ENCODE peak calls at places on chromosomes 3 and 15, in nine cellular contexts. A is adrenal gland, Z is Peyer's patch, Y is sigmoid colon, J is tibial nerve, B is ovary, X is gastrocnemius medialis, E is A549, N is uterus. K is an unnamed sample.

GRCh38 chr15:83207622-83208356 is at the start of gene HDGFL3:
- DNase-seq in A (peak; percentile 51), E (peak; percentile 67), Z (peak; percentile 69), N (peak; percentile 70), B (peak; percentile 80), X (peak; percentile 17), J (peak; percentile 50), Y (peak; percentile 81), K (peak; percentile 92)

GRCh38 chr3:9750556-9751411 is 1.0 kb downstream of the OGG1 start:
- DNase-seq in A (peak; percentile 35), X (no peak), Z (peak; percentile 78), J (no peak), Y (no peak), B (no peak), E (no peak), N (no peak), K (no peak)

GRCh38 chr15:71752604-71753289 is 57.6 kb upstream of the NR2E3 start:
- DNase-seq in E (peak; percentile 93), N (no peak), A (peak; percentile 89), X (no peak), J (no peak), B (no peak), Y (no peak), Z (peak; percentile 66), K (no peak)

GRCh38 chr3:70067860-70068479 is 68.4 kb downstream of the SAMMSON start:
- DNase-seq in A (no peak), X (no peak), N (no peak), E (no peak), J (no peak), Z (no peak), B (no peak), Y (no peak), K (no peak)

GRCh38 chr15:39774688-39775267 is 7.9 kb downstream of the FSIP1 start:
- DNase-seq in Y (no peak), Z (no peak), X (no peak), N (no peak), B (no peak), A (no peak), E (no peak), J (no peak), K (no peak)

GRCh38 chr3:71583569-71584215 is at the start of gene FOXP1:
- DNase-seq in N (peak; percentile 68), Z (peak; percentile 87), E (no peak), X (peak; percentile 57), B (peak; percentile 83), A (peak; percentile 85), J (peak; percentile 51), Y (peak; percentile 85), K (peak; percentile 93)

GRCh38 chr3:49111347-49111746 is 6.8 kb upstream of the QARS1 start:
- DNase-seq in Y (no peak), Z (no peak), J (no peak), N (no peak), B (no peak), X (no peak), A (no peak), E (no peak), K (no peak)

GRCh38 chr3:58989173-58989572 is 60.7 kb downstream of the CFAP20DC start:
- DNase-seq in B (no peak), Y (no peak), A (no peak), E (no peak), N (no peak), Z (no peak), J (no peak), X (no peak), K (no peak)

GRCh38 chr3:5016218-5017161 is 37.3 kb downstream of the BHLHE40 start:
- DNase-seq in X (no peak), N (no peak), B (no peak), A (peak; percentile 47), Y (no peak), J (no peak), E (peak; percentile 90), Z (peak; percentile 72), K (peak; percentile 91)

GRCh38 chr3:195774917-195775316 is 36.8 kb downstream of the MUC4 start:
- DNase-seq in J (peak; percentile 30), B (peak; percentile 66), X (no peak), A (peak; percentile 49), Y (peak; percentile 76), Z (no peak), E (peak; percentile 39), N (no peak), K (no peak)

GRCh38 chr3:195771651-195772300 is 40.0 kb downstream of the MUC4 start:
- DNase-seq in B (no peak), N (no peak), A (peak; percentile 10), Z (peak; percentile 40), J (no peak), Y (peak; percentile 60), X (no peak), E (no peak), K (no peak)

GRCh38 chr3:195770081-195770840 is 41.5 kb downstream of the MUC4 start:
- DNase-seq in X (no peak), Y (peak; percentile 49), E (no peak), J (no peak), Z (no peak), A (peak; percentile 6), B (no peak), N (no peak), K (no peak)

GRCh38 chr3:195777975-195778374 is 33.8 kb downstream of the MUC4 start:
- DNase-seq in B (no peak), J (no peak), X (no peak), E (no peak), Z (no peak), N (no peak), A (no peak), Y (peak; percentile 42), K (no peak)

DNA sequence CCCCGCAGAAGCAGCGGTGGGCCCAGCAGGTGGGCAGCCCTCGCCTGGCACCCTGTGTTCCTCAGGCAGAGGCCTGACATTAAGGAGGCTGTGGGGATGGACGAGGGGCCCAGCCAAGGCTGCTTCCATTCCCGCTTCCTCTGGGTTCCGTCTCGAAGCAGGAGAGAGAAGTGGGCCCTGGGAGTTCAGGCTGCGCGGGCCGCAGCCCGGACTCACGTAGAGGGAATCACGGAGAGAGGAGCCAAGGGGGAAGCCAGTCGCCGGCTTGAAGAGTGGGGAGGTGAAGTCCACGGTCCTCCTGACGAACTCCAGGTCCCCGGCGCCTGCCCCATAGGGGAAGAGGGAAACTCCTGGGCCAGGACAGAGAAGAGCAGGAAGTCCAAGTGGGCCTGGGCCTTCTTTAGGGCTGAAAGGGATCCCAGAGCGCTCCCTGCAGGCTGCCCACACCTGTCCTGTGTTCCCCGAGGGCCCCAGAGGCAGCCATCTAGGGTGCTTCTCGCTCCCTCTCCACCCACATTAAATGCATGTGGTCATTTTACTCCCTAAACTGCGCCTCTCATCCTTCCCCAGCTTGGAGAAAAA is 37.7 kb downstream of the MUC4 start:
- DNase-seq in E (no peak), Z (no peak), B (no peak), Y (peak; percentile 46), J (no peak), N (no peak), A (peak; percentile 10), X (no peak), K (no peak)
- TF ChIP-seq CTCF in E (no peak), Z (no peak), B (no peak), Y (no peak), J (no peak), N (no peak), A (no peak), X (no peak), K (no peak)

GRCh38 chr3:126358038-126358815 is 1.0 kb upstream of the KLF15 start:
- DNase-seq in A (no peak), Z (no peak), J (peak; percentile 17), E (no peak), B (no peak), N (peak; percentile 36), Y (peak; percentile 81), X (peak; percentile 58), K (no peak)
- H3K4me3 ChIP-seq in A (no peak overlapping the region), Z (peak overlapping the region; percentile 58), J (peak overlapping the region; percentile 97), E (no peak overlapping the region), B (peak overlapping the region; percentile 38), N (peak overlapping the region; percentile 37), Y (peak overlapping the region; percentile 39), X (peak overlapping the region; percentile 82), K (no peak overlapping the region)

GRCh38 chr3:44761347-44762169 is at the start of the genes KIAA1143 and KIF15:
- DNase-seq in Z (peak; percentile 98), B (peak; percentile 96), N (peak; percentile 95), Y (peak; percentile 98), A (peak; percentile 96), X (peak; percentile 90), J (peak; percentile 92), E (peak; percentile 69), K (peak; percentile 93)
- TF ChIP-seq POLR2A in Z (peak; percentile 54), B (peak; percentile 44), N (peak; percentile 61), Y (no peak), A (peak; percentile 49), X (peak; percentile 76), J (no peak), E (peak; percentile 44), K (no peak)

GRCh38 chr3:183635431-183636220 is at the start of gene KLHL24:
- DNase-seq in A (peak; percentile 94), J (peak; percentile 87), E (peak; percentile 78), Y (peak; percentile 96), B (peak; percentile 94), Z (peak; percentile 95), N (peak; percentile 92), X (peak; percentile 96), K (peak; percentile 99)
- TF ChIP-seq CTCF in A (no peak), J (no peak), E (no peak), Y (no peak), B (no peak), Z (peak; percentile 16), N (peak; percentile 14), X (no peak), K (no peak)

DNA sequence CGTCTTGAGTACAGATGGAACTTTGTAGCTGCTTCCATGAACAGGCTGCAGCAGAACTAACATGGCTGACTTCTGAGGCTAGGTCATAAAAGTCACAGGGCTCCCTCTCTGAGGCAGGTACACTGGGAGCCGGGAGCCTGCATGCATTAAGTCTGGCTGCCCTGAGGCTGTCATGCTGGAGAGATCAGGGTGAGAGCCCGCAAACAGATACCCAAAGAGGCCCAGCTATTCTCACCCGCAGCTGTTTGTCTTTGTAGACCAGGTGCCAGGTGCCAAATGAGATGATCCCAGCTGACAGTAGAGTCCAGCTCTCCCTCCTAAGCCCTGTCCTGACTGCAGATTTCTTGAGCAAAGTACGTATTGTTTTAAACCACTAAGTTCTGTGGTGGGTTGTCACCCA is 8.6 kb upstream of the SLCO3A1 start:
- DNase-seq in N (no peak), A (no peak), Z (no peak), X (no peak), J (no peak), B (no peak), E (no peak), Y (no peak), K (no peak)
- H3K4me3 ChIP-seq in N (no peak overlapping the region), A (no peak overlapping the region), Z (no peak overlapping the region), X (no peak overlapping the region), J (no peak overlapping the region), B (no peak overlapping the region), E (no peak overlapping the region), Y (no peak overlapping the region), K (no peak overlapping the region)

GRCh38 chr3:33792167-33792892 is 6.1 kb upstream of the PDCD6IP start:
- DNase-seq in Z (no peak), E (no peak), Y (no peak), B (no peak), X (no peak), N (no peak), A (no peak), J (no peak), K (no peak)
- TF ChIP-seq POLR2A in Z (no peak), E (no peak), Y (no peak), B (no peak), X (no peak), N (no peak), A (no peak), J (no peak), K (no peak)

K was measured in lower leg skin.